ENCODE peak calls at places on chromosomes 5 and 9, in six cellular contexts. N is coronary artery; D is BE2C; E is CD8-positive, alpha-beta T cell; O is HFFc6; H is mammary epithelial cell. J is an unnamed sample.
A peak's percentile ranks its signal among the peaks of the same experiment; 100 is the strongest.

GRCh38 chr5:66974256-66974655 is 222.3 kb downstream of the CD180 start:
- DNase-seq in N (no peak), D (no peak), E (no peak), O (peak; percentile 10), H (no peak), J (no peak)

GRCh38 chr5:73365301-73365853 is 83.2 kb downstream of the FOXD1 start:
- DNase-seq in N (no peak), D (no peak), E (no peak), O (peak; percentile 89), H (peak; percentile 91), J (no peak)

GRCh38 chr9:94002316-94003140 is 47.4 kb upstream of the BARX1 start:
- DNase-seq in N (no peak), D (peak; percentile 63), E (peak; percentile 19), O (peak; percentile 22), H (peak; percentile 35), J (no peak)

GRCh38 chr9:91116711-91117110 is 245.0 kb downstream of the AUH start:
- DNase-seq in N (no peak), D (no peak), E (no peak), O (no peak), H (no peak), J (no peak)

GRCh38 chr9:95131023-95131943 is 186.2 kb downstream of the FANCC start:
- DNase-seq in N (no peak), D (peak; percentile 84), E (peak; percentile 50), O (peak; percentile 50), H (peak; percentile 25), J (no peak)

GRCh38 chr5:147560982-147561381 is 51.1 kb upstream of the DPYSL3 start:
- DNase-seq in N (no peak), D (no peak), E (no peak), O (no peak), H (no peak), J (no peak)

GRCh38 chr5:85311536-85311935 is 926.9 kb upstream of the EDIL3 start:
- DNase-seq in N (no peak), D (no peak), E (no peak), O (no peak), H (no peak), J (no peak)

GRCh38 chr9:129273136-129273895 is 95.3 kb upstream of the IER5L start:
- DNase-seq in N (no peak), D (no peak), E (no peak), O (no peak), H (no peak), J (no peak)

GRCh38 chr5:8321272-8321671 is 452.3 kb downstream of the MTRR start:
- DNase-seq in N (no peak), D (no peak), E (no peak), O (no peak), H (no peak), J (no peak)

GRCh38 chr5:89342106-89342876 is 459.3 kb upstream of the MEF2C start:
- DNase-seq in N (no peak), D (no peak), E (no peak), O (peak; percentile 90), H (peak; percentile 37), J (no peak)

GRCh38 chr9:105694320-105694847 is at the start of gene TMEM38B:
- DNase-seq in N (peak; percentile 83), D (peak; percentile 86), E (peak; percentile 78), O (peak; percentile 38), H (peak; percentile 67), J (peak; percentile 91)

GRCh38 chr9:86405926-86406325 is 51.7 kb upstream of the TUT7 start:
- DNase-seq in N (no peak), D (no peak), E (no peak), O (peak; percentile 86), H (peak; percentile 96), J (no peak)

GRCh38 chr5:131462479-131462878 is 172.6 kb downstream of the RAPGEF6 start:
- DNase-seq in N (no peak), D (no peak), E (no peak), O (no peak), H (no peak), J (no peak)

GRCh38 chr5:66519626-66520025 is 76.6 kb upstream of the MAST4 start:
- DNase-seq in N (no peak), D (no peak), E (no peak), O (no peak), H (peak; percentile 12), J (no peak)

GRCh38 chr5:95963650-95964410 is 2.2 kb upstream of the ELL2 start:
- DNase-seq in N (no peak), D (no peak), E (no peak), O (no peak), H (peak; percentile 78), J (no peak)

GRCh38 chr5:172647341-172648007 is 6.4 kb downstream of the NEURL1B start:
- DNase-seq in N (no peak), D (no peak), E (no peak), O (no peak), H (no peak), J (no peak)

GRCh38 chr5:172648755-172649154 is 7.7 kb downstream of the NEURL1B start:
- DNase-seq in N (no peak), D (peak; percentile 44), E (no peak), O (no peak), H (peak; percentile 21), J (no peak)

GRCh38 chr5:172645271-172645670 is 4.2 kb downstream of the NEURL1B start:
- DNase-seq in N (no peak), D (no peak), E (no peak), O (no peak), H (no peak), J (no peak)

GRCh38 chr5:172648008-172648359 is 6.9 kb downstream of the NEURL1B start:
- DNase-seq in N (no peak), D (no peak), E (no peak), O (no peak), H (peak; percentile 57), J (no peak)

GRCh38 chr5:172646716-172647285 is 5.7 kb downstream of the NEURL1B start:
- DNase-seq in N (no peak), D (no peak), E (no peak), O (no peak), H (no peak), J (no peak)
- TF ChIP-seq CTCF in N (peak; percentile 22), D (peak; percentile 8), E (no peak), O (peak; percentile 9), H (no peak), J (no peak)

GRCh38 chr5:14783689-14784088 is 87.9 kb downstream of the ANKH start:
- DNase-seq in N (no peak), D (no peak), E (no peak), O (no peak), H (no peak), J (no peak)
- TF ChIP-seq CTCF in N (no peak), D (no peak), E (no peak), O (no peak), H (no peak), J (no peak)

DNA sequence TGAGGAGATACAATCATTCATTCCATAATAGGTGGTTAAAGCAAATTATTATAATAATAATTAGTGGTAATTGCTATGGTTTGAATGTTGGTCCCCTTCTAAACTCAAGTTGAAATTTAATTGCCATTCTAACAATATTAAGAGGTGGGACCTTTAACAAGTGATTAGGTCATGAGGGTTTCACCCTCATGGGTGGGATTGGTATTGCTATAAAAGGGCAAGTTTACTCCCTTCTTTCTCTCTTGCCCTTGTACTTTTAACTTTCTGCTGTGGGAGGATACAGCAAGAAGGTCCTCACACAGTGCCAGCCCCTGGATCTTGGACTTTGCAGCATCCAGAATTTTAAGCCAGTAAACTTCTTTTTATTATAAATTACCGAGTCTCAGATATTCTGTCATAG is 101.9 kb upstream of the PARP8 start:
- DNase-seq in N (no peak), D (no peak), E (no peak), O (no peak), H (no peak), J (no peak)
- TF ChIP-seq CTCF in N (no peak), D (no peak), E (no peak), O (no peak), H (no peak), J (no peak)

GRCh38 chr9:99104459-99105151 is at the start of gene TGFBR1:
- DNase-seq in N (peak; percentile 96), D (peak; percentile 97), E (peak; percentile 92), O (peak; percentile 83), H (peak; percentile 89), J (peak; percentile 92)
- TF ChIP-seq CTCF in N (no peak), D (no peak), E (no peak), O (peak; percentile 32), H (no peak), J (no peak)

DNA sequence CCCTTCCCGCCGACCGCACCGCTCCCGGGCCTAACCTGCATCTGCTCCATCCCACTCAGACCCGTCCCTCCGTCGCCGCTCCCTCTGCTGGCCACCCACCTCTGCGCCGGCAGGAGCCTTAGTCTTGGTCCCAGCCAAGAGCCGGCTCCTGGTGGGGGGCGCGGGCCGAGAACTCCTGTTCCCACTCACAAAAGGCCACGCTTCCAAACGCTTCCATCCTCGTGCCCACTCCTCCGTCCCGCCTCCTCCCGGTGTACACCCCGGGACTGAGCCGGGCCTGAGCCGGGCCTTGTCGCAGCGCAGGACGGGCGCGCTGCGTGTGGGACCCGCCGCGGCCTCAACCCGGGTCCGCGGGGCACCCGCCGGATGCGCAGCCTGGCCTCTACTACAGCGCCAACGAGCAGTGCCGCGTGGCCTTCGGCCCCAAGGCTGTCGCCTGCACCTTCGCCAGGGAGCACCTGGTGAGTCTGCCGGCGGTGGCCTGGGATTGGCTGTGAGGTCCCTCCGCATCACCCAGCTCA is 7.5 kb downstream of the ADAMTS13 start:
- DNase-seq in N (no peak), D (peak; percentile 73), E (peak; percentile 33), O (no peak), H (no peak), J (no peak)
- TF ChIP-seq CTCF in N (no peak), D (peak; percentile 47), E (no peak), O (peak; percentile 45), H (no peak), J (no peak)

DNA sequence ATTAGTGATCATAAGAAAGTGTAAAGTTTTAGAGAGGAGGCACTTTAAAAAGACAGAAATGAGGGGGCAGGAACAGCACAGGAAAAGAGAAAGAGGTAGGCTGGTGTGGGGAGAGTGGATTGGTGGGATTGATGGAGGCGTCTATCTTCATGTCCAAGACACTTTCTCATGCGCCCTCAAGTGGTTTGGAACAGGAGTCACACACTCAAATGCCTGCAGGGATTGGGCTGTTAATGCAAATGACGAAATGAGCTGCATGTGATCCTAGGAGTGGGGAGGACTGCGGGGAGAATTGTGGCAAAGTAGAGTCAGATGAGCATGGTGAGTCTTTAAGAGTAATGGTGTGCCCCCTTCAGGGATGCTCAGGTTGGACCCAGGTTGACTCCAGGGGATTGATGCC is 5.5 kb downstream of the SLC36A3 start:
- DNase-seq in N (no peak), D (no peak), E (no peak), O (no peak), H (peak; percentile 57), J (no peak)
- TF ChIP-seq CTCF in N (peak; percentile 31), D (peak; percentile 53), E (no peak), O (no peak), H (peak; percentile 61), J (no peak)

DNA sequence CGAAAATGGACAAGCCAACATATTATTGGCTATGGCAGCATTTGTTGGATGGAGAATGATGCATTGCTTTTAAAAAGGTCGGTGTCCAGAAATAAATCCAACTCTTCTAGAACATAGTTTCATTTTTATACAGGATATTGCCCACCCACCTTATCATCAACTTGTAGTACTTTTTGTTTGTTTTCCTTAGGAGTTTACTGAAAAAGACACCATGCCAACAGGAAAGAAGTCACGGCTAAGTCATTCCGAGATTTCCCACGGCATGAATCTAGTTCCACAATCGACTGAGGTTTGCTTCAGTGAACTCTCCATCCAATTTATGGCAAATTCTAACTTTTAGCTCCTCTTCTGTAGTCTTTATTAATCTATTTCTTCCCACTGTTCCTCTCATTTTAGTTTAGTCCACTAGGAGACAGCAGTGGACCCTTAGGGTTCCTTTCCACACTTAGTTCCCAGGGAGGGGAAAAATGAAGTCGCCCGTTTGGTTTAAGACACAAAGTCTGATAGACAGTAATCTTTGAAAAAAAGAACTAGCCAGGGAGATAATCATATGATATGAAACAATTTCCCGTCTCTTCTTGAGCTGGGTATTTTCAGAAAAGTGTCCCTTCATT is 237.5 kb downstream of the AP3B1 start:
- DNase-seq in N (no peak), D (no peak), E (no peak), O (no peak), H (no peak), J (no peak)
- TF ChIP-seq CTCF in N (no peak), D (peak; percentile 36), E (no peak), O (peak; percentile 48), H (no peak), J (no peak)

J was measured in vagina.